ENCODE peak calls at places on chromosomes 6 and 20, in five cellular contexts. E is pons; Q is foreskin melanocyte; T is stimulated activated CD8-positive, alpha-beta memory T cell treated with anti-CD3 and anti-CD28 coated beads, Interleukin-15, amount 100 ng/mL, for 24 hours; W is occipital lobe. I is an unnamed sample.

GRCh38 chr20:46131396-46131795 is 13.3 kb downstream of the CD40 start:
- DNase-seq in E (no peak), Q (no peak), T (no peak), W (no peak), I (no peak)

GRCh38 chr20:61988665-61989064 is 77.0 kb downstream of the TAF4 start:
- DNase-seq in E (no peak), Q (no peak), T (no peak), W (no peak), I (no peak)

GRCh38 chr6:1024587-1024986 is 287.3 kb upstream of the FOXQ1 start:
- DNase-seq in E (peak; percentile 7), Q (no peak), T (no peak), W (no peak), I (no peak)

GRCh38 chr6:16903470-16903869 is 142.2 kb upstream of the ATXN1 start:
- DNase-seq in E (peak; percentile 27), Q (peak; percentile 92), T (no peak), W (no peak), I (no peak)

GRCh38 chr20:51118216-51118615 is 95.3 kb upstream of the KCNG1 start:
- DNase-seq in E (no peak), Q (no peak), T (no peak), W (no peak), I (no peak)

GRCh38 chr6:46653439-46653942 is 716 bp downstream of the SLC25A27 start:
- DNase-seq in E (peak; percentile 44), Q (no peak), T (no peak), W (no peak), I (no peak)

GRCh38 chr6:144343736-144344428 is 58.7 kb downstream of the UTRN start:
- DNase-seq in E (no peak), Q (no peak), T (no peak), W (no peak), I (peak; percentile 76)

GRCh38 chr6:41682966-41683459 is 44.7 kb downstream of the MDFI start:
- DNase-seq in E (no peak), Q (peak; percentile 5), T (no peak), W (no peak), I (no peak)

GRCh38 chr6:142331075-142331551 is 29.3 kb downstream of the ADGRG6 start:
- DNase-seq in E (no peak), Q (peak; percentile 77), T (no peak), W (no peak), I (no peak)

GRCh38 chr6:155014715-155015300 is 19.7 kb downstream of the TIAM2 start:
- DNase-seq in E (no peak), Q (no peak), T (no peak), W (no peak), I (no peak)

GRCh38 chr20:51169813-51170212 is 146.9 kb upstream of the KCNG1 start:
- DNase-seq in E (no peak), Q (no peak), T (no peak), W (no peak), I (no peak)

GRCh38 chr6:53737746-53738145 is 57.1 kb upstream of the LRRC1 start:
- DNase-seq in E (no peak), Q (no peak), T (no peak), W (no peak), I (no peak)

GRCh38 chr6:4447646-4448315 is 312.4 kb upstream of the ECI2 start:
- DNase-seq in E (no peak), Q (no peak), T (no peak), W (no peak), I (no peak)

GRCh38 chr20:36573103-36573797 is at the start of gene TGIF2:
- DNase-seq in E (peak; percentile 29), Q (peak; percentile 68), T (peak; percentile 75), W (no peak), I (peak; percentile 85)

GRCh38 chr6:157264701-157265100 is 58.6 kb downstream of the TMEM242 start:
- DNase-seq in E (no peak), Q (no peak), T (no peak), W (no peak), I (no peak)

GRCh38 chr6:9020001-9020400 is 584.7 kb upstream of the SLC35B3 start:
- DNase-seq in E (no peak), Q (no peak), T (no peak), W (no peak), I (no peak)

GRCh38 chr20:650954-651353 is 2.0 kb downstream of the SRXN1 start:
- DNase-seq in E (no peak), Q (no peak), T (no peak), W (no peak), I (no peak)

GRCh38 chr6:14559754-14560527 is 442.4 kb downstream of the CD83 start:
- DNase-seq in E (no peak), Q (no peak), T (no peak), W (no peak), I (no peak)

GRCh38 chr20:64136004-64136710 is 28.1 kb upstream of the MYT1 start:
- DNase-seq in E (no peak), Q (no peak), T (no peak), W (no peak), I (no peak)

GRCh38 chr6:155126727-155127439 is 131.8 kb downstream of the TIAM2 start:
- DNase-seq in E (no peak), Q (peak; percentile 51), T (no peak), W (no peak), I (no peak)

GRCh38 chr20:62768815-62769287 is 27.4 kb upstream of the MRGBP start:
- DNase-seq in E (no peak), Q (no peak), T (no peak), W (no peak), I (no peak)

GRCh38 chr20:40603057-40603651 is 85.9 kb downstream of the MAFB start:
- DNase-seq in E (no peak), Q (no peak), T (no peak), W (no peak), I (no peak)

GRCh38 chr20:12337601-12338000 is 419.9 kb downstream of the BTBD3 start:
- DNase-seq in E (no peak), Q (no peak), T (no peak), W (no peak), I (no peak)

I was measured in immature natural killer cell.